ENCODE peak calls at places on chromosomes 11 and 22, in five cellular contexts. S is HepG2, G is SK-N-SH, D is K562, M is GM12878. J is an unnamed sample.

GRCh38 chr11:62546937-62547625 is 475 bp upstream of the AHNAK start:
- DNase-seq in M (no peak), D (no peak), S (no peak), G (no peak), J (no peak)

GRCh38 chr11:790721-791564 is 1.1 kb upstream of the CEND1 start:
- DNase-seq in M (no peak), S (no peak), G (peak), D (no peak), J (no peak)

GRCh38 chr11:107695446-107695845 is 16.4 kb downstream of the SLN start:
- DNase-seq in D (no peak), S (no peak), G (no peak), M (no peak), J (no peak)

GRCh38 chr22:45965565-45965962 is 11.4 kb downstream of the WNT7B start:
- DNase-seq in D (no peak), S (no peak), G (no peak), M (no peak), J (no peak)

GRCh38 chr11:103800406-103801114 is 235.9 kb upstream of the DDI1 start:
- DNase-seq in M (no peak), G (no peak), D (no peak), S (no peak), J (no peak)

GRCh38 chr11:134734446-134734845 is 322.4 kb upstream of the B3GAT1 start:
- DNase-seq in M (no peak), S (no peak), G (no peak), D (no peak), J (no peak)

GRCh38 chr11:70544774-70545625 is 146.7 kb downstream of the CTTN start:
- DNase-seq in S (no peak), D (no peak), G (no peak), M (no peak), J (no peak)

GRCh38 chr22:45438364-45438763 is 24.9 kb downstream of the RIBC2 start:
- DNase-seq in G (no peak), S (no peak), M (no peak), D (no peak), J (no peak)

GRCh38 chr22:26648761-26649363 is 8.5 kb upstream of the MIAT start:
- DNase-seq in M (no peak), G (peak), S (no peak), D (no peak), J (peak)

GRCh38 chr11:46630237-46630636 is 12.9 kb downstream of the ATG13 start:
- DNase-seq in S (no peak), M (no peak), G (no peak), D (no peak), J (no peak)

GRCh38 chr11:57567210-57567511 is 311 bp downstream of the UBE2L6 start:
- DNase-seq in G (no peak), S (no peak), M (no peak), D (no peak), J (no peak)

GRCh38 chr11:69510471-69511357 is 29.3 kb downstream of the LINC01488 start:
- DNase-seq in M (no peak), S (no peak), D (no peak), G (no peak), J (no peak)

GRCh38 chr22:36775589-36775965 is 342 bp downstream of the IFT27 start:
- DNase-seq in D (no peak), S (no peak), G (no peak), M (no peak), J (no peak)

GRCh38 chr11:109865558-109866186 is 227.5 kb upstream of the ZC3H12C start:
- DNase-seq in G (peak), M (no peak), D (no peak), S (no peak), J (no peak)

GRCh38 chr11:14373941-14374646 is 15.1 kb upstream of the RRAS2 start:
- DNase-seq in D (no peak), G (no peak), S (peak), M (no peak), J (no peak)

GRCh38 chr11:71301858-71302533 is 49.6 kb upstream of the SHANK2 start:
- DNase-seq in G (no peak), M (no peak), S (no peak), D (no peak), J (no peak)

GRCh38 chr11:64799256-64799924 is 3.6 kb downstream of the MAP4K2 start:
- DNase-seq in G (no peak), D (no peak), S (no peak), M (no peak), J (no peak)

GRCh38 chr11:123707606-123708205 is 33.8 kb downstream of the ZNF202 start:
- DNase-seq in G (peak), M (peak), D (peak), S (peak), J (peak)
- TF ChIP-seq REST in G (no peak), M (no peak), D (no peak), S (no peak), J (no peak)

GRCh38 chr11:111574373-111575230 is 27.6 kb upstream of the SIK2 start:
- DNase-seq in D (no peak), M (no peak), G (no peak), S (no peak), J (no peak)

GRCh38 chr11:111573821-111574249 is 28.4 kb upstream of the SIK2 start:
- DNase-seq in S (no peak), D (no peak), G (no peak), M (no peak), J (no peak)

GRCh38 chr11:111569476-111569875 is 29.0 kb downstream of the LAYN start:
- DNase-seq in M (no peak), S (no peak), D (no peak), G (no peak), J (no peak)

GRCh38 chr11:111570796-111571195 is 30.3 kb downstream of the LAYN start:
- DNase-seq in M (no peak), D (no peak), G (no peak), S (no peak), J (no peak)

DNA sequence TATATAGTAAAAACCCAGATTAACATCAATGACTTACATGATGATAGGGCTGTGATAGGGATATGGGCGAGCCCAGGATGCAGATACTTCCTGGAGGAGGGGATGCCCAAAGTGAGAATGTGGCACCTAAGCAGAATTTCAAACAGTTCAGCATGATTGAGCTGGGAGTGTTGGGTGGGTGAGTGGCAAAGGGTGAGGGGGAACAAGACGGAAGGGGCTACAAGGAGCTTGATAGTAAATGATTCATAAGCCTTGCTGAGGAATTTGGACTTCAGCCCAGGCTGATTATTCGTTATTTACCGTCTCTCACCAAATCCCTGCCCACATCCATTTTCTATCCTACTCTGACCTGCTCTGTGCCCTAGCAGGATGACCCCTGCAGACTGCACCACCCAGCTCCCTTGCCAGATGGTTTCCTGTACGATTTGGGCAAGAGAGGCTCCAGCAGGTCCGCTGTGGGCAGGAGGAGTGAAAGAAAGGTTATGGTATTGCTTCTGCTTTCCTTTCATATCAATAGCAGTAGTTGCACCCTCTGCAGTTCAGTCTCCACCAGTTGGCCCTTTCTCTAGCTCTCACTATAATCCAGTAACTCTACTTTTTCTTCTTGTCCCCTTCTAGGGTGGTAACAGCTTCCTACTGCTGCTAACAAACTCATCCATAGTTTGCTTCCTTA is 30.3 kb upstream of the SIK2 start:
- DNase-seq in S (peak), G (no peak), M (no peak), D (no peak), J (no peak)
- TF ChIP-seq GABPA in S (no peak), G (no peak), M (no peak), D (no peak), J (no peak)

DNA sequence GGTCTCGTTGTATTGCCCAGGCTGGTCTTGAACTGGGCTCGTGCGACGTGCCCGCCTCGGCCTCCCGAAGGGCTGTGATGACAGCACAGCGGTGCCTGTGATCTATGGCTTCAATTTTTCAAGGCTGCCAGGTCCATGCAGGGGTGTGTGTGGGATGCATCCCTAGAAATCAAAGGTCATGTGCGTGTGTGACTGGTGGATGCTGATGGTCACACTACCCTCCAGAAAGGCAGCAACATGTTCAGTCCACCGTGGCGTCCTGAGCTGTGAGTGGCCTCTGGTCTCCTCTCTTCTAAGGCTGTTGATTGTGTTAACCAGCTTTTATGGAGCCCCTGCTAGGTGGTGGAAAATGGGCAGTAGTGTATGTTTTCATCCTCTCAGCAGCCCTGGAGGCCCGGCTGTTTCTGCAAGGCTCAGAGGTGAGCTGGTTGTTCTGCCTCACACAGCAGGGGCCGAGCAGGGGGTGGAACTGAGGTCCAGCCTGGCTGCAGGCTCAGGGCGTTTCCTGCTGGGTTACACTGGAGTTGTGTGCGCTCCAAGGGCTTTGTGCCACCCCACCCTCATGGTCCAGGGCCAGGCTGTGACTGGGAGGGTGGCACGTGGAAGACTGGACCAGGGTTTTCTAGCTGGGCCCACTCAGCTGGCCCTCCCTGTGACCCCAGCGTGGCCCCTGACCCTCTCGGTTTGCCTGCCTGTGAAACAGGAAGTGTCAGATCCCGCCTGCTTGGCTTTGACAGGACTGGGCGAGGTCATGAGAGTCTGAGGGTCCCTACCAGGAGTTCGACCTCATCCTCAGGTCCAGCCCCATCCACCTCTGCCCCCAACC is 7.7 kb downstream of the BIK start:
- DNase-seq in S (peak), G (no peak), D (no peak), M (no peak), J (no peak)
- H3K4me3 ChIP-seq in S (peak), G (no peak), D (no peak), M (no peak), J (no peak)

DNA sequence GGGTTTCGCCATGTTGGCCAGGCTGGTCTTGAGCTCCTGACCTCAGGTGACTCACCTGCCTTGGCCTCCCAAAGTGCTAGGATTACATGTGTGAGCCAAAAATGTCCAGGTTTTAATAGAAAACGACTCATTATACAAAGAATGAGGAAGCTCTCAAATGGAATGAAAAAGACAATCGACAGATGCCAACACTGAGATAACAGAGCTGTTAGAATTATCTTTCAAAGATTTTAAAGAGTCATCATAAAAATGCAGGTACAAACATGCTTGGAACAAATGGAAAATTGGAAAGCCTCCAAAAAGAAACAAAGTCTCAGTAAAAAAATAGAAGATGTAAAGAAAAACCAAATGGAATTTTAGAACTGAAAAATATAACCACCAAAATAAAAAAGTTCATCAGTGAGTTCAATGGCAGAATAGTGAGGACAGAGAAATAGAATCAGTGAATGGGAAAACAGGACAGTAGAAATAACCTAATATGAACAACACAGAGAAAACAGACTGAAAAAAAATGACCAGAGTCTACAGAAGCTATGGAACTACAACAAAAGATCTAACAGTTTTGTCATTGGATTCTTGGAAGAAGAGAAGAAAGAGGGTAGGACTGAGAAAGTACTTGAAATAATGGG is 10.9 kb downstream of the GAB2 start:
- DNase-seq in D (no peak), G (no peak), M (no peak), S (no peak), J (no peak)
- TF ChIP-seq REST in D (no peak), G (no peak), M (no peak), S (no peak), J (no peak)

GRCh38 chr11:129374993-129375721 is 491 bp upstream of the BARX2 start:
- DNase-seq in M (no peak), S (no peak), G (peak), D (no peak), J (no peak)
- TF ChIP-seq GABPA in M (no peak), S (no peak), G (no peak), D (no peak), J (no peak)

GRCh38 chr22:40597541-40598453 is 38.7 kb downstream of the MRTFA start:
- DNase-seq in D (no peak), M (no peak), G (no peak), S (no peak), J (no peak)
- H3K4me3 ChIP-seq in D (no peak), M (no peak), G (no peak), S (no peak), J (no peak)

GRCh38 chr11:125502198-125502597 is 6.1 kb upstream of the FEZ1 start:
- DNase-seq in S (no peak), M (no peak), G (no peak), D (no peak), J (no peak)

GRCh38 chr11:125505518-125505917 is 9.5 kb upstream of the FEZ1 start:
- DNase-seq in D (no peak), S (no peak), G (no peak), M (no peak), J (no peak)

GRCh38 chr11:125499563-125499962 is 3.5 kb upstream of the FEZ1 start:
- DNase-seq in G (no peak), S (no peak), M (no peak), D (no peak), J (no peak)

DNA sequence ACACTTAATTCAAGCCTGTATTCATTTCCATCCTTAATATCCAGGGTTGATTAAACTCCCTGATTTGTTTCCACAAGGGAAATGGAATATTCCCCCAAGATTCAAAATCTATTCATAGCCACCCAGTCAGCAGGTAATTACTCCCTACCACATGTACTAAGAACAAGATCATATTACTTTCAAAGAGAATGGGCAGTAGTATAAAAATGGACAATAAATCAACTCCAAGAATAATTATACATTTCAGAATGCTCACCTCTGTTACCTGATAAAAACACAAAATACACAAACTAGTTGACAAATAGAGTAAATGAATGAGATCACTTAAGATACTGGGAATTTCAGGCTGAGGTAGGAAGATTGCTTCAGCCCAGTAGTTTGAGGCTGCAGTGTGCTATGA is 8.5 kb upstream of the FEZ1 start:
- DNase-seq in G (no peak), M (no peak), D (no peak), S (no peak), J (no peak)
- TF ChIP-seq REST in G (no peak), M (no peak), D (no peak), S (no peak), J (no peak)

GRCh38 chr11:88704505-88704904 is 361.3 kb downstream of the GRM5 start:
- DNase-seq in G (no peak), S (no peak), D (no peak), M (no peak), J (no peak)
- TF ChIP-seq GABPA in G (no peak), S (no peak), D (no peak), M (no peak), J (no peak)

J was measured in HL-60.